ENCODE peak calls at places on chromosome 18, in five cellular contexts. One of them, this sample, is unnamed.

GRCh38 chr18:37294951-37295350 is 270.6 kb downstream of the CELF4 start:
- DNase-seq in choroid plexus epithelial cell: peak
- DNase-seq in left colon: peak
- DNase-seq in EL: peak
- DNase-seq in NCI-H446 treated with DMSO at 0.1 percent for 48 hours: no peak
- DNase-seq in this sample: no peak

GRCh38 chr18:44041553-44042418 is 638.9 kb upstream of the SETBP1 start:
- DNase-seq in choroid plexus epithelial cell: no peak
- DNase-seq in left colon: no peak
- DNase-seq in EL: no peak
- DNase-seq in NCI-H446 treated with DMSO at 0.1 percent for 48 hours: no peak
- DNase-seq in this sample: no peak

GRCh38 chr18:8439091-8439490 is 170.1 kb upstream of the RAB12 start:
- DNase-seq in choroid plexus epithelial cell: no peak
- DNase-seq in left colon: no peak
- DNase-seq in EL: peak
- DNase-seq in NCI-H446 treated with DMSO at 0.1 percent for 48 hours: no peak
- DNase-seq in this sample: no peak

GRCh38 chr18:23183356-23184150 is 48.3 kb downstream of the CABLES1 start:
- DNase-seq in choroid plexus epithelial cell: peak
- DNase-seq in left colon: no peak
- DNase-seq in EL: peak
- DNase-seq in NCI-H446 treated with DMSO at 0.1 percent for 48 hours: no peak
- DNase-seq in this sample: peak

GRCh38 chr18:26621161-26622026 is 73.0 kb upstream of the KCTD1 start:
- DNase-seq in choroid plexus epithelial cell: peak
- DNase-seq in left colon: peak
- DNase-seq in EL: peak
- DNase-seq in NCI-H446 treated with DMSO at 0.1 percent for 48 hours: no peak
- DNase-seq in this sample: peak

GRCh38 chr18:13258792-13259385 is 40.3 kb downstream of the LDLRAD4 start:
- DNase-seq in choroid plexus epithelial cell: no peak
- DNase-seq in left colon: no peak
- DNase-seq in EL: no peak
- DNase-seq in NCI-H446 treated with DMSO at 0.1 percent for 48 hours: no peak
- DNase-seq in this sample: no peak

GRCh38 chr18:11808001-11808855 is 43.0 kb upstream of the CHMP1B start:
- DNase-seq in choroid plexus epithelial cell: peak
- DNase-seq in left colon: no peak
- DNase-seq in EL: peak
- DNase-seq in NCI-H446 treated with DMSO at 0.1 percent for 48 hours: no peak
- DNase-seq in this sample: no peak

GRCh38 chr18:59114160-59114559 is 25.5 kb upstream of the SEC11C start:
- DNase-seq in choroid plexus epithelial cell: peak
- DNase-seq in left colon: no peak
- DNase-seq in EL: peak
- DNase-seq in NCI-H446 treated with DMSO at 0.1 percent for 48 hours: no peak
- DNase-seq in this sample: peak

GRCh38 chr18:48402953-48403352 is 6.2 kb downstream of the ZBTB7C start:
- DNase-seq in choroid plexus epithelial cell: no peak
- DNase-seq in left colon: no peak
- DNase-seq in EL: no peak
- DNase-seq in NCI-H446 treated with DMSO at 0.1 percent for 48 hours: no peak
- DNase-seq in this sample: peak

GRCh38 chr18:70371908-70372307 is 83.1 kb downstream of the SOCS6 start:
- DNase-seq in choroid plexus epithelial cell: no peak
- DNase-seq in left colon: no peak
- DNase-seq in EL: no peak
- DNase-seq in NCI-H446 treated with DMSO at 0.1 percent for 48 hours: no peak
- DNase-seq in this sample: no peak

GRCh38 chr18:63887424-63887823 is at the start of gene SERPINB2:
- DNase-seq in choroid plexus epithelial cell: no peak
- DNase-seq in left colon: no peak
- DNase-seq in EL: peak
- DNase-seq in NCI-H446 treated with DMSO at 0.1 percent for 48 hours: no peak
- DNase-seq in this sample: peak

GRCh38 chr18:28834889-28835288 is 658.0 kb upstream of the CDH2 start:
- DNase-seq in choroid plexus epithelial cell: peak
- DNase-seq in left colon: no peak
- DNase-seq in EL: peak
- DNase-seq in NCI-H446 treated with DMSO at 0.1 percent for 48 hours: no peak
- DNase-seq in this sample: peak

GRCh38 chr18:75869197-75869596 is 441.7 kb upstream of the SMIM21 start:
- DNase-seq in choroid plexus epithelial cell: no peak
- DNase-seq in left colon: no peak
- DNase-seq in EL: no peak
- DNase-seq in NCI-H446 treated with DMSO at 0.1 percent for 48 hours: no peak
- DNase-seq in this sample: no peak

GRCh38 chr18:4299395-4299794 is 155.7 kb downstream of the DLGAP1 start:
- DNase-seq in choroid plexus epithelial cell: no peak
- DNase-seq in left colon: no peak
- DNase-seq in EL: no peak
- DNase-seq in NCI-H446 treated with DMSO at 0.1 percent for 48 hours: no peak
- DNase-seq in this sample: no peak

GRCh38 chr18:78975699-78976098 is 3.9 kb upstream of the SALL3 start:
- DNase-seq in choroid plexus epithelial cell: no peak
- DNase-seq in left colon: no peak
- DNase-seq in EL: no peak
- DNase-seq in NCI-H446 treated with DMSO at 0.1 percent for 48 hours: no peak
- DNase-seq in this sample: no peak

GRCh38 chr18:62102221-62102620 is 84.6 kb downstream of the PIGN start:
- DNase-seq in choroid plexus epithelial cell: no peak
- DNase-seq in left colon: no peak
- DNase-seq in EL: no peak
- DNase-seq in NCI-H446 treated with DMSO at 0.1 percent for 48 hours: no peak
- DNase-seq in this sample: no peak

GRCh38 chr18:25422230-25422629 is 70.3 kb upstream of the ZNF521 start:
- DNase-seq in choroid plexus epithelial cell: no peak
- DNase-seq in left colon: no peak
- DNase-seq in EL: no peak
- DNase-seq in NCI-H446 treated with DMSO at 0.1 percent for 48 hours: no peak
- DNase-seq in this sample: peak